ENCODE peak calls at places on chromosomes 6 and 20, in five cellular contexts. One of them, this sample, is unnamed.

GRCh38 chr6:131488780-131489179 is 84.2 kb upstream of the ARG1 start:
- DNase-seq in neuronal stem cell: no peak
- DNase-seq in fibroblast of mammary gland: no peak
- DNase-seq in uterus: no peak
- DNase-seq in HFF-Myc: no peak
- DNase-seq in this sample: no peak

GRCh38 chr6:138546733-138547185 is 47.5 kb upstream of the NHSL1 start:
- DNase-seq in neuronal stem cell: no peak
- DNase-seq in fibroblast of mammary gland: peak
- DNase-seq in uterus: no peak
- DNase-seq in HFF-Myc: no peak
- DNase-seq in this sample: no peak

GRCh38 chr6:106145741-106146227 is 59.6 kb downstream of the PRDM1 start:
- DNase-seq in neuronal stem cell: no peak
- DNase-seq in fibroblast of mammary gland: peak
- DNase-seq in uterus: no peak
- DNase-seq in HFF-Myc: no peak
- DNase-seq in this sample: no peak

GRCh38 chr6:21773199-21773974 is 179.8 kb downstream of the SOX4 start:
- DNase-seq in neuronal stem cell: no peak
- DNase-seq in fibroblast of mammary gland: no peak
- DNase-seq in uterus: no peak
- DNase-seq in HFF-Myc: no peak
- DNase-seq in this sample: no peak

GRCh38 chr6:79810153-79810806 is 137.1 kb downstream of the ELOVL4 start:
- DNase-seq in neuronal stem cell: peak
- DNase-seq in fibroblast of mammary gland: peak
- DNase-seq in uterus: no peak
- DNase-seq in HFF-Myc: peak
- DNase-seq in this sample: no peak

GRCh38 chr20:31608256-31608980 is 3.3 kb downstream of the ID1 start:
- DNase-seq in neuronal stem cell: peak
- DNase-seq in fibroblast of mammary gland: peak
- DNase-seq in uterus: peak
- DNase-seq in HFF-Myc: no peak
- DNase-seq in this sample: peak

GRCh38 chr20:24787621-24788020 is 161.4 kb upstream of the CST7 start:
- DNase-seq in neuronal stem cell: no peak
- DNase-seq in fibroblast of mammary gland: no peak
- DNase-seq in uterus: no peak
- DNase-seq in HFF-Myc: no peak
- DNase-seq in this sample: no peak

GRCh38 chr6:136037246-136037884 is 185.9 kb downstream of the PDE7B start:
- DNase-seq in neuronal stem cell: no peak
- DNase-seq in fibroblast of mammary gland: peak
- DNase-seq in uterus: no peak
- DNase-seq in HFF-Myc: no peak
- DNase-seq in this sample: no peak

GRCh38 chr20:653590-654426 is 808 bp upstream of the SRXN1 start:
- DNase-seq in neuronal stem cell: no peak
- DNase-seq in fibroblast of mammary gland: no peak
- DNase-seq in uterus: no peak
- DNase-seq in HFF-Myc: no peak
- DNase-seq in this sample: no peak

GRCh38 chr20:16498526-16499140 is 74.6 kb downstream of the KIF16B start:
- DNase-seq in neuronal stem cell: no peak
- DNase-seq in fibroblast of mammary gland: peak
- DNase-seq in uterus: no peak
- DNase-seq in HFF-Myc: no peak
- DNase-seq in this sample: no peak

GRCh38 chr20:43824699-43825402 is 89.8 kb upstream of the TOX2 start:
- DNase-seq in neuronal stem cell: peak
- DNase-seq in fibroblast of mammary gland: peak
- DNase-seq in uterus: no peak
- DNase-seq in HFF-Myc: no peak
- DNase-seq in this sample: no peak

GRCh38 chr20:278181-278580 is 12.4 kb downstream of the C20orf96 start:
- DNase-seq in neuronal stem cell: no peak
- DNase-seq in fibroblast of mammary gland: no peak
- DNase-seq in uterus: no peak
- DNase-seq in HFF-Myc: no peak
- DNase-seq in this sample: no peak

GRCh38 chr6:167839343-167839742 is 12.6 kb downstream of the AFDN start:
- DNase-seq in neuronal stem cell: no peak
- DNase-seq in fibroblast of mammary gland: peak
- DNase-seq in uterus: no peak
- DNase-seq in HFF-Myc: no peak
- DNase-seq in this sample: no peak

GRCh38 chr20:1632228-1632577 is 12.4 kb upstream of the SIRPB1 start:
- DNase-seq in neuronal stem cell: no peak
- DNase-seq in fibroblast of mammary gland: no peak
- DNase-seq in uterus: no peak
- DNase-seq in HFF-Myc: no peak
- DNase-seq in this sample: no peak

GRCh38 chr6:169789944-169790927 is 38.8 kb downstream of the ERMARD start:
- DNase-seq in neuronal stem cell: peak
- DNase-seq in fibroblast of mammary gland: peak
- DNase-seq in uterus: peak
- DNase-seq in HFF-Myc: peak
- DNase-seq in this sample: peak
- H3K4me3 ChIP-seq in neuronal stem cell: peak
- H3K4me3 ChIP-seq in fibroblast of mammary gland: peak
- H3K4me3 ChIP-seq in uterus: peak
- H3K4me3 ChIP-seq in HFF-Myc: peak
- H3K4me3 ChIP-seq in this sample: peak

DNA sequence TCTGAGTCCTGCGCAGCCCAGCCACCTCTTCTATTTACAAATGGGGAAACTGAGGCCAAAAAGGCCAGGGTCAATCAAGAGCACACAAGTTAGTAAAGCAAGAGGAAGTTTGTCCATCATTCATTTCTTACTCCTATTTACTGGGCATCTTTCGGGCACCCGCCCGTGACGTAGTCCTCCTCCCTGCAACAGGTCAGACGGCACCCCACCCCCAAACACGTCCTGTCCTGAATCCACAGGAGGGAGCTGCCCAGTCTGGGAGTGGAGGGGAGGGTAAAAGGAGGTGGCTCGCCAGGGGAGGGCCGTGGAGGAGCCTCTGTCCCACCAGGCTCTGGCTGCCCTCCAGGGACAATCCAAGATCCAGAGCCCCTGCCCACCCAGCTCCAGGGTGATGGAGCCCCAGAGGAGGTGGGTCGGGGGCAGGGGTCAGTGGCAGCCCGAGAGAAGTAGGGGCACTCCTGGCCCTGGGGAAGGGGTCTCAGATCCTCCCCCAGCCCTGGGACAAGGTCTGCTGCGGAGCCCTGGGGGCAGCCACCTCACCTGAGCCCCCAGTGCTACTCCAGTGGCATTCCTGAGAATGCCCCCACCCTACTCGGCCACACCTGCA is 2.5 kb upstream of the LAMA5 start:
- DNase-seq in neuronal stem cell: no peak
- DNase-seq in fibroblast of mammary gland: no peak
- DNase-seq in uterus: no peak
- DNase-seq in HFF-Myc: no peak
- DNase-seq in this sample: no peak
- H3K4me3 ChIP-seq in neuronal stem cell: no peak
- H3K4me3 ChIP-seq in fibroblast of mammary gland: no peak
- H3K4me3 ChIP-seq in uterus: no peak
- H3K4me3 ChIP-seq in HFF-Myc: no peak
- H3K4me3 ChIP-seq in this sample: peak

DNA sequence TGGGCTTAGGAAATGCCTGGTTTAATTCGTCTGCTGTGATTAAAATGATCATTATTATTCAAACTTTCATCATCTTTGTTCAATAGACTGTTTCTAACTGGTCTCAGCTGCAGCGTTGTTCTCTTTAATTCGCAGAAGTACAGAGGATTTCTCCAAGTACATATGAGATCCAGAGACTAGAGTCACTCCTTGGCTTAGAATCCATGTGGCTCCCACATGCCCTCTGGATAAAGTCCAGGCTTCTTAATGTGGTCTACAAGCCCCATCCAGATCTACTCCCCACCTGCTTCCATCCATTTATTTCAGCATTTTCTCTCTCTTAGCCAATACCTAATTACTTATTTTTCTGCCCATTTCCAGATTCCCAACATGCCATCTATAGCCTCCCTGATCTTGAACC is 1.1 kb upstream of the ZBTB24 start:
- DNase-seq in neuronal stem cell: no peak
- DNase-seq in fibroblast of mammary gland: peak
- DNase-seq in uterus: no peak
- DNase-seq in HFF-Myc: no peak
- DNase-seq in this sample: no peak
- H3K4me3 ChIP-seq in neuronal stem cell: no peak
- H3K4me3 ChIP-seq in fibroblast of mammary gland: no peak
- H3K4me3 ChIP-seq in uterus: peak
- H3K4me3 ChIP-seq in HFF-Myc: no peak
- H3K4me3 ChIP-seq in this sample: peak

DNA sequence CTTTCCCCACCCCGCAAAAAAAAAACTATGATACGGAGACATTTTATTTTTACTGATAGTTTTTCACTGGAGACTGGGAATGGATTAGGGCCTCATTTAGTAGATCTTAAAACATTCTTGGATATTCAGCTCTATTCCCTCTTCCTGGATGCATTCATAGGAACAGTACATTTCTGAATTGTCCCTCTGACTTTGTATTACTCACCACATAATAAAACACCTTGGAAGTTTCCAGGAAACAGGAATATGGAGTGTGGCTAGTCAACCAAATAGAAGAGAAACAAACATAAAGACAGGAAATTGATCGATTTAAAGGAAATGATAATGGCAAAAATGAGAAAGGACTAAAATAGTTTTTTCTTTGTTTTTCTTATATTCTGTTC is 147.7 kb downstream of the GPX5 start:
- DNase-seq in neuronal stem cell: no peak
- DNase-seq in fibroblast of mammary gland: no peak
- DNase-seq in uterus: no peak
- DNase-seq in HFF-Myc: no peak
- DNase-seq in this sample: no peak
- H3K4me3 ChIP-seq in neuronal stem cell: no peak
- H3K4me3 ChIP-seq in fibroblast of mammary gland: no peak
- H3K4me3 ChIP-seq in uterus: no peak
- H3K4me3 ChIP-seq in HFF-Myc: no peak
- H3K4me3 ChIP-seq in this sample: peak